ENCODE peak calls at places on chromosome 19, in six cellular contexts. S is progenitor cell of endocrine pancreas, R is lower leg skin, X is heart left ventricle, W is heart right ventricle, I is astrocyte of the spinal cord. Z is an unnamed sample.

GRCh38 chr19:30649934-30650614 is 277.9 kb downstream of the ZNF536 start:
- DNase-seq in S (no peak), I (peak; percentile 51), W (peak; percentile 33), R (no peak), X (no peak), Z (no peak)

GRCh38 chr19:52785506-52785905 is 1.1 kb downstream of the ZNF600 start:
- DNase-seq in R (no peak), S (no peak), W (no peak), I (no peak), X (no peak), Z (no peak)

GRCh38 chr19:14361824-14362223 is 19.4 kb upstream of the ADGRE5 start:
- DNase-seq in S (no peak), I (no peak), X (no peak), R (no peak), W (no peak), Z (no peak)

GRCh38 chr19:49110567-49110966 is 3.6 kb upstream of the LIN7B start:
- DNase-seq in W (no peak), I (peak; percentile 41), S (no peak), X (no peak), R (no peak), Z (no peak)

GRCh38 chr19:30122431-30122830 is 180.4 kb downstream of the URI1 start:
- DNase-seq in W (no peak), S (no peak), I (no peak), X (no peak), R (no peak), Z (no peak)

GRCh38 chr19:14318873-14319272 is 62.4 kb upstream of the ADGRE5 start:
- DNase-seq in I (no peak), X (no peak), R (no peak), S (no peak), W (no peak), Z (no peak)

GRCh38 chr19:10134040-10134439 is 14.3 kb upstream of the EIF3G start:
- DNase-seq in I (no peak), S (no peak), R (no peak), W (no peak), X (no peak), Z (no peak)

GRCh38 chr19:52527954-52528326 is 472 bp downstream of the ZNF808 start:
- DNase-seq in I (peak; percentile 0), X (peak; percentile 30), R (no peak), W (no peak), S (no peak), Z (no peak)

GRCh38 chr19:33634361-33635091 is 12.8 kb downstream of the CHST8 start:
- DNase-seq in S (no peak), I (no peak), R (no peak), W (no peak), X (no peak), Z (no peak)

GRCh38 chr19:14731200-14731599 is 41.4 kb downstream of the ZNF333 start:
- DNase-seq in W (no peak), S (no peak), R (no peak), X (no peak), I (no peak), Z (no peak)

GRCh38 chr19:44756089-44756562 is 7.6 kb downstream of the BCL3 start:
- DNase-seq in X (no peak), I (no peak), R (no peak), S (no peak), W (peak; percentile 14), Z (no peak)

GRCh38 chr19:17510220-17510993 is 1.0 kb upstream of the PGLS start:
- DNase-seq in W (no peak), X (no peak), R (no peak), I (no peak), S (no peak), Z (no peak)

GRCh38 chr19:51921949-51922348 is 5.3 kb upstream of the ZNF613 start:
- DNase-seq in R (no peak), W (no peak), X (no peak), S (no peak), I (peak; percentile 9), Z (no peak)

GRCh38 chr19:53509443-53509842 is 28.5 kb upstream of the ZNF331 start:
- DNase-seq in W (no peak), I (no peak), X (no peak), S (no peak), R (no peak), Z (no peak)

GRCh38 chr19:42422576-42423461 is 4.4 kb downstream of the LIPE start:
- DNase-seq in W (peak; percentile 49), X (peak; percentile 62), I (no peak), S (peak; percentile 36), R (no peak), Z (peak; percentile 64)

GRCh38 chr19:14497347-14497921 is 1.5 kb upstream of the GIPC1 start:
- DNase-seq in X (no peak), S (no peak), R (no peak), I (no peak), W (no peak), Z (no peak)

GRCh38 chr19:35063940-35064818 is 22.7 kb downstream of the HPN start:
- DNase-seq in W (no peak), I (peak; percentile 69), R (no peak), X (no peak), S (no peak), Z (no peak)

GRCh38 chr19:1864480-1865171 is 1.2 kb upstream of the KLF16 start:
- DNase-seq in I (peak; percentile 40), R (no peak), S (peak; percentile 75), W (peak; percentile 76), X (peak; percentile 82), Z (peak; percentile 70)

GRCh38 chr19:40717325-40717879 is 490 bp downstream of the ITPKC start:
- DNase-seq in X (no peak), I (no peak), W (peak; percentile 40), R (peak; percentile 49), S (no peak), Z (no peak)

GRCh38 chr19:19262190-19263057 is 10.7 kb downstream of the TM6SF2 start:
- DNase-seq in X (no peak), W (no peak), R (no peak), S (no peak), I (no peak), Z (no peak)
- TF ChIP-seq CTCF in X (no peak), W (no peak), R (no peak), S (peak; percentile 7), I (no peak), Z (no peak)

GRCh38 chr19:39224910-39225309 is 19.9 kb downstream of the IFNL3 start:
- DNase-seq in R (no peak), X (no peak), I (no peak), W (no peak), S (no peak), Z (no peak)
- TF ChIP-seq CTCF in R (no peak), X (no peak), I (no peak), W (no peak), S (no peak), Z (no peak)

DNA sequence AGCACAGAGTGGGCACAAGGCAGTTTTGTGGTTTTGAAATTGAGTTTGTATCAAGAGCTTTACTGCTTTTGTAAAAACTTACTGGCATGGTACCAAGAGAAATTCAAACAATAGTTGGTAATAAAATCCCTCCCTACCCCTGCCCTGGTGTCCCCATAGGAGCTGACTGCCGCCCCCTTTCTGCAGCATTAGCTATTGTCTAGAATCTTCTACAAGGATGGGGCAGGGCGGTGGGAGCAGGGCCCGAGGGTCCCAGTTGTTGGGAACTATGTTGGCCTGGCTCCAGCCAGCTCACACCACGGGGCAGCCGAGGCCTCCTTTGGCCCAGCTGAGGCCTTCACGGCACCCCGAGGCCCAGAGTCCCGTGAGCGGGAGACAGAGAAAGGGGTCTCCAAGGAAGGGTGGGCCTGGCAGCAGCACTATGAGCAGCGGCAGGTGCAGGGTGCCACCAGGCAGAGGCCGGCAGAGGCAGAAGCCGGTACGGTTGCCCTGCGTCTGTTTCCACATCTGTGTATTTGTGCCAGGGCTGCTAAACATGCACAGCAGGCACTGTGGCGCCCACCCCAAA is 57.9 kb downstream of the KDM4B start:
- DNase-seq in I (no peak), W (no peak), S (no peak), R (no peak), X (no peak), Z (no peak)
- TF ChIP-seq CTCF in I (peak; percentile 35), W (peak; percentile 27), S (no peak), R (no peak), X (no peak), Z (no peak)

GRCh38 chr19:12098040-12098439 is 33.5 kb downstream of the ZNF844 start:
- DNase-seq in I (no peak), X (no peak), S (no peak), R (peak; percentile 14), W (no peak), Z (no peak)

GRCh38 chr19:12090807-12091206 is 26.3 kb downstream of the ZNF844 start:
- DNase-seq in W (peak; percentile 70), X (peak; percentile 52), R (peak; percentile 41), S (peak; percentile 30), I (peak; percentile 45), Z (peak; percentile 57)

GRCh38 chr19:12092065-12092867 is 27.7 kb downstream of the ZNF844 start:
- DNase-seq in W (peak; percentile 90), X (peak; percentile 93), I (peak; percentile 89), S (peak; percentile 65), R (peak; percentile 87), Z (peak; percentile 45)

GRCh38 chr19:12093777-12094176 is 29.2 kb downstream of the ZNF844 start:
- DNase-seq in I (no peak), R (no peak), W (no peak), S (no peak), X (no peak), Z (no peak)

DNA sequence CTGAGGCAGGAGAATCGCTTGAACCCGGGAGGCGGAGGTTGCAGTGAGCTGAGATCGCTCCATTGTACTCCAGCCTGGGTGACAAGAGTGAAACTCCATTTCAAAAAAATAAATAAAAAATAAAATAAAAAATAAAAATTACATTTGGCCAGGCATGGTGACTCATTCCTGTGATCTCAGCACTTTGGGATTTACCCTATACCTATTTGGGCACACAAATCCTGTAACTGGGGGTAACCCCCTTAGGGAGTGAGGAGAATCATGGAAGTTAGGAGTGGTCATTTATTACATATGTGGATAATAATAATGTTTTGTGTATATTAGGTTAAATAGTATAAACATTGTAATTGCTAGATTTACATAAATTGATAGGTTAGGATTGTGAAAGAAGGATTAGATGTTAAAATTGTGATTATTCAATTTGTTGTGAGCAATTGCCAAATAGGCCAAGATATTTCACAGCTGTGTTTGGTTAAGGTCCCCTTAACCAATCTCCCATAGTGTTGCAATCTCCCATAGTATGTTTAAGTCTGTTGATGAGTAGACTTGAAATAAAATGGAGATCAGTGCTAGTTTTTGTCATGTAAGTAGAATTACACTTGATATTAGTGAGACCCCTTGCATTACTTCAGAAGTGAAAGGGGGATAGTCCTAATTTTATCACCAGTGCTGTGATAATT is 30.7 kb downstream of the ZNF844 start:
- DNase-seq in R (no peak), I (no peak), X (no peak), S (no peak), W (no peak), Z (no peak)
- TF ChIP-seq CTCF in R (no peak), I (no peak), X (no peak), S (no peak), W (no peak), Z (no peak)

Z was measured in natural killer cell.